ENCODE peak calls at places on chromosomes 11 and 22, in ten cellular contexts. O is cardiac muscle cell, X is IMR-90, Z is mammary epithelial cell, H is Panc1, F is fibroblast of pulmonary artery, S is fibroblast of lung, W is body of pancreas, P is lower leg skin, E is lower lobe of right lung. C is an unnamed sample.

GRCh38 chr11:7473702-7474101 is 11.6 kb upstream of the OLFML1 start:
- DNase-seq in P (no peak), H (no peak), S (no peak), W (no peak), O (no peak), Z (no peak), F (no peak), E (no peak), X (no peak), C (no peak)

GRCh38 chr22:47021371-47022074 is 259.1 kb downstream of the TBC1D22A start:
- DNase-seq in W (no peak), P (peak), H (no peak), S (no peak), F (no peak), E (no peak), O (no peak), Z (no peak), X (no peak), C (no peak)

GRCh38 chr11:70244698-70245097 is 25.8 kb upstream of the PPFIA1 start:
- DNase-seq in O (peak), Z (peak), F (peak), E (no peak), X (peak), S (peak), P (no peak), H (no peak), W (peak), C (peak)

GRCh38 chr22:23557467-23557866 is 22.6 kb downstream of the IGLL1 start:
- DNase-seq in E (no peak), F (no peak), P (no peak), S (no peak), W (no peak), O (no peak), H (no peak), X (no peak), Z (no peak), C (no peak)

GRCh38 chr11:115643491-115643995 is 139.3 kb upstream of the CADM1 start:
- DNase-seq in E (no peak), Z (no peak), O (no peak), P (no peak), X (no peak), H (no peak), W (no peak), F (no peak), S (no peak), C (no peak)

GRCh38 chr11:31443802-31444201 is 65.6 kb downstream of the IMMP1L start:
- DNase-seq in E (no peak), X (no peak), P (no peak), F (no peak), O (no peak), S (no peak), W (no peak), Z (no peak), H (no peak), C (no peak)

GRCh38 chr22:30159561-30160353 is 79.5 kb downstream of the HORMAD2 start:
- DNase-seq in S (peak), F (peak), H (no peak), P (no peak), O (peak), Z (peak), E (no peak), X (peak), W (peak), C (peak)

GRCh38 chr22:29031236-29031982 is 30.2 kb downstream of the C22orf31 start:
- DNase-seq in S (peak), E (peak), W (peak), O (peak), F (peak), P (no peak), X (peak), Z (peak), H (peak), C (peak)

GRCh38 chr11:74820763-74821162 is 72.1 kb downstream of the RNF169 start:
- DNase-seq in O (peak), H (peak), Z (peak), P (no peak), W (no peak), F (peak), S (peak), E (no peak), X (peak), C (peak)

GRCh38 chr22:39524753-39525657 is 4.6 kb downstream of the ATF4 start:
- DNase-seq in H (no peak), W (no peak), X (no peak), P (no peak), E (peak), F (no peak), S (no peak), O (no peak), Z (no peak), C (no peak)

GRCh38 chr11:109362059-109362458 is 59.9 kb upstream of the C11orf87 start:
- DNase-seq in S (no peak), P (no peak), F (no peak), H (no peak), W (no peak), Z (no peak), O (no peak), E (no peak), X (peak), C (no peak)

GRCh38 chr11:91947215-91947614 is 277.4 kb upstream of the FAT3 start:
- DNase-seq in P (no peak), E (no peak), Z (peak), F (peak), W (peak), X (peak), H (no peak), O (no peak), S (peak), C (no peak)

GRCh38 chr11:47989779-47990178 is 9.4 kb downstream of the PTPRJ start:
- DNase-seq in E (no peak), W (no peak), X (no peak), P (no peak), Z (no peak), S (no peak), H (no peak), O (no peak), F (no peak), C (no peak)

GRCh38 chr11:10348650-10349280 is 43.9 kb downstream of the ADM start:
- DNase-seq in S (peak), O (peak), E (no peak), P (no peak), W (no peak), F (peak), X (peak), H (no peak), Z (peak), C (peak)

GRCh38 chr11:134521452-134522289 is 109.6 kb upstream of the B3GAT1 start:
- DNase-seq in P (no peak), H (no peak), S (no peak), X (no peak), Z (no peak), E (peak), F (no peak), O (no peak), W (no peak), C (no peak)

GRCh38 chr11:108825381-108825780 is 160.5 kb downstream of the DDX10 start:
- DNase-seq in P (no peak), E (no peak), Z (peak), O (no peak), X (peak), S (no peak), F (no peak), W (no peak), H (no peak), C (peak)

GRCh38 chr22:17783317-17783716 is 9.0 kb upstream of the BID start:
- DNase-seq in S (no peak), W (no peak), O (peak), F (no peak), P (no peak), H (no peak), Z (no peak), X (no peak), E (no peak), C (no peak)

GRCh38 chr22:38618682-38619081 is 37.5 kb downstream of the FAM227A start:
- DNase-seq in O (peak), P (no peak), Z (no peak), X (no peak), H (no peak), F (peak), E (no peak), S (no peak), W (no peak), C (peak)

GRCh38 chr11:31809857-31810778 is 1.0 kb downstream of the PAX6 start:
- DNase-seq in H (no peak), Z (peak), O (peak), S (peak), W (no peak), P (peak), E (peak), F (peak), X (peak), C (peak)

GRCh38 chr11:79437981-79438630 is 2.7 kb downstream of the TENM4 start:
- DNase-seq in H (no peak), E (no peak), Z (peak), P (peak), O (peak), X (peak), S (peak), F (no peak), W (no peak), C (peak)

GRCh38 chr22:48880749-48881148 is 946.9 kb downstream of the BRD1 start:
- DNase-seq in P (no peak), S (no peak), W (no peak), Z (no peak), E (peak), O (no peak), F (no peak), H (no peak), X (no peak), C (no peak)

GRCh38 chr11:13030857-13031256 is 21.7 kb downstream of the RASSF10 start:
- DNase-seq in X (no peak), P (no peak), S (no peak), O (no peak), F (no peak), Z (no peak), W (peak), E (peak), H (no peak), C (no peak)

GRCh38 chr11:128632151-128632791 is 44.9 kb upstream of the ETS1 start:
- DNase-seq in H (peak), W (no peak), E (no peak), S (peak), O (peak), F (peak), X (peak), Z (peak), P (no peak), C (peak)

GRCh38 chr22:37972527-37972926 is 11.8 kb downstream of the SOX10 start:
- DNase-seq in F (peak), E (no peak), X (no peak), Z (no peak), W (no peak), S (no peak), P (no peak), O (peak), H (no peak), C (peak)

GRCh38 chr11:62439785-62440602 is 21.2 kb downstream of the SCGB1A1 start:
- DNase-seq in E (no peak), O (peak), W (peak), X (peak), F (peak), Z (no peak), H (no peak), P (peak), S (peak), C (no peak)

GRCh38 chr11:121270286-121270685 is 22.3 kb upstream of the SC5D start:
- DNase-seq in F (no peak), S (no peak), P (no peak), Z (no peak), X (no peak), E (no peak), O (no peak), W (no peak), H (no peak), C (no peak)

GRCh38 chr22:46557736-46558480 is 20.5 kb upstream of the CELSR1 start:
- DNase-seq in X (no peak), Z (peak), P (no peak), H (no peak), O (no peak), W (no peak), S (no peak), E (peak), F (no peak), C (no peak)

GRCh38 chr11:71977743-71978418 is 20.8 kb upstream of the IL18BP start:
- DNase-seq in F (peak), E (no peak), X (peak), W (peak), S (peak), Z (peak), O (peak), P (no peak), H (peak), C (peak)

GRCh38 chr11:62669420-62670161 is 1.9 kb upstream of the UQCC3 start:
- DNase-seq in F (no peak), X (no peak), Z (no peak), E (no peak), H (no peak), P (no peak), S (no peak), W (peak), O (no peak), C (no peak)

GRCh38 chr22:31148953-31149627 is 8.8 kb upstream of the PLA2G3 start:
- DNase-seq in X (peak), H (peak), W (peak), F (peak), S (peak), E (peak), O (peak), Z (peak), P (no peak), C (peak)

GRCh38 chr11:129264114-129264513 is 72.0 kb upstream of the ARHGAP32 start:
- DNase-seq in W (no peak), P (no peak), F (no peak), Z (no peak), H (no peak), O (no peak), E (no peak), X (no peak), S (no peak), C (no peak)

GRCh38 chr22:29636751-29637150 is 33.3 kb downstream of the NF2 start:
- DNase-seq in O (no peak), S (no peak), X (no peak), P (no peak), E (no peak), W (no peak), Z (no peak), F (no peak), H (no peak), C (no peak)

GRCh38 chr11:105838668-105839403 is 183.2 kb downstream of the MSANTD4 start:
- DNase-seq in P (no peak), S (peak), H (peak), F (peak), O (no peak), E (no peak), X (peak), W (no peak), Z (peak), C (peak)

GRCh38 chr11:60844045-60844869 is 2.3 kb downstream of the CCDC86 start:
- DNase-seq in Z (no peak), X (peak), H (no peak), E (no peak), S (peak), W (no peak), O (no peak), P (no peak), F (no peak), C (peak)

GRCh38 chr11:122214567-122214966 is 98.6 kb upstream of the BLID start:
- DNase-seq in W (no peak), E (no peak), O (no peak), X (peak), H (no peak), P (no peak), Z (no peak), F (no peak), S (no peak), C (peak)

GRCh38 chr11:62217191-62217748 is 8.8 kb downstream of the SCGB2A1 start:
- DNase-seq in S (peak), Z (no peak), O (peak), X (no peak), H (no peak), P (no peak), W (no peak), F (peak), E (no peak), C (peak)

GRCh38 chr11:86874314-86875056 is 74.1 kb downstream of the PRSS23 start:
- DNase-seq in O (no peak), S (no peak), H (no peak), X (peak), E (no peak), Z (no peak), F (no peak), P (no peak), W (no peak), C (peak)

GRCh38 chr11:895331-896223 is 15.0 kb downstream of the CHID1 start:
- DNase-seq in S (no peak), Z (no peak), W (no peak), E (no peak), O (no peak), X (no peak), F (no peak), H (no peak), P (no peak), C (no peak)

GRCh38 chr11:899724-900123 is 10.9 kb downstream of the CHID1 start:
- DNase-seq in S (no peak), X (no peak), H (no peak), O (no peak), W (no peak), Z (no peak), P (no peak), E (no peak), F (no peak), C (no peak)

GRCh38 chr11:898160-898517 is 12.5 kb downstream of the CHID1 start:
- DNase-seq in X (peak), E (no peak), W (no peak), Z (no peak), P (no peak), O (peak), F (peak), H (no peak), S (peak), C (peak)

GRCh38 chr11:898540-899190 is 11.9 kb downstream of the CHID1 start:
- DNase-seq in W (no peak), H (no peak), X (no peak), O (peak), F (peak), E (no peak), Z (no peak), S (peak), P (no peak), C (peak)

DNA sequence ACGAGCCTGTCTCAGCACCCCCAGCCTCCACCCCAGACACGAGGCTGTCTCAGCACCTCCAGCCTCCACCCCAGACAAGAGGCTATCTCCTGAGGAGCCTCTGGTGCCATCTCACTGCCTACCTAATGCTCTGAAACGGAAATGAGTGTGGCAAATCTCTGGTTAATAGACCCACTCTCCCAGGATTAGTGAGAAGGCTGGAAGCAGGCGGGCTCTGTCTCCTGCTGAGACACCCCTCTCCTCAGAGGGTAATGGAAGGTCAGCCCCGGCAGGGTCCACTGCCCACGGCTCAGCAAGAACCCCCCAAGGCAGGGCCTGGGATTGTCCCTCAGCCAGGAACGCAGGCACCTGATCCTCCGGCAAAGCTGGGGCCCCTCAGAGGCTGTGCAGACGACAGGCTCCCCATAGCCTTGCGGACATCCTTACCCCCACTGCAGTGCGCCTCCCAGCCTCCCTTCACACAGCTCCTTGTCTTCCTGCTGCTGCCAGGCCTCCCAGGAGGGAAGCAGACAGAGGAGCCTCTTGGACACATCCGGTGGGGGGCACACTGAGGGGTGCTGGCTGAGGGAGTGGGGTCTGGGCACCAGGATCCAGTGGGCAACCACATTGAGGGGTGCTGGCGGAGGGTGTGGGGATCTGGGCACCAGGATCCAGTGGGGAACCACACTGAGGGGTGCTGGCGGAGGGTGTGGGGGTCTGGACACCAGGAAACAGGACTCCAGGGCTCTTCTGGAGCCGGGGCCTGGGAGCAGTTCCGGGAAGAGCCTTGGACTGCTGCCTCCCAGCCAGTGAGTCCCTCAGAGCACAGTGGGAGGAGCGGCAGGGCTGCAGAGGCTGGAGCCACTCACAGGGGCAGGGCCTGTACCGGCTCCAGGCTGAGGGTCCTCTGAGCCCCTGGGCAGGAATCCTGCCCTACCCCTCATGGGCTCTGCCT is 13.1 kb downstream of the CHID1 start:
- DNase-seq in Z (no peak), F (no peak), X (no peak), O (no peak), W (no peak), P (no peak), S (no peak), E (no peak), H (no peak), C (no peak)
- H3K4me3 ChIP-seq in Z (no peak), F (no peak), X (no peak), O (no peak), W (no peak), P (no peak), S (no peak), E (no peak), H (no peak), C (no peak)

DNA sequence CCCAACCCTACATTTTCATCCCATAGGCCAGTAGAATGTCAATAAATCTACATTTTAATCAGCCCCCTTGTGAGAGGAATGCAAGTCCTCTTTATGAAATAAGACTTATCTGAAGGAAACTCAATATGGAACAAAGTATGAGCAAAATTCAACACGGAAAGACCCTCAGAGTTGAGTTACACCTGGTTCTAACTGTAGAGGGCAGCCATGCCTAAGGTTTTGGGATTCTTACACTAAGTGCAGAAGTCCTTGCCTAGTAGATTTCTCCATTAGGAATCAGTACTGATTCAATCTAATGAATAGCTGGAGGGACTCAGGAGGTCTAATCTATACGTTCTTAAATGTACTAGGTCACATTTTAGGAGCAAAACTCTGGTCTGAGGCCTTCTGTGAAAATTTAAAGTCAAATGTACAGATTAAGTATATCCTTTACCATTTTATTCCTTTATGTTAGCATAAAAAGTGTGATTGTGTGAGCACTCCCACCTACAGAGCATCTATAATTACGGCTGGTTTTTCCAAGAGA is 904.5 kb downstream of the DLG2 start:
- DNase-seq in X (no peak), W (no peak), E (no peak), P (no peak), O (no peak), F (no peak), S (no peak), Z (no peak), H (no peak), C (no peak)
- TF ChIP-seq CTCF in X (no peak), W (peak), E (no peak), P (no peak), O (no peak), F (no peak), S (no peak), Z (no peak), H (no peak), C (no peak)

GRCh38 chr22:21938906-21939305 is 13.7 kb downstream of the PPM1F start:
- DNase-seq in P (no peak), Z (no peak), H (no peak), W (no peak), O (no peak), X (no peak), S (no peak), E (no peak), F (no peak), C (no peak)
- H3K4me3 ChIP-seq in P (no peak), Z (no peak), H (no peak), W (no peak), O (no peak), X (no peak), S (peak), E (peak), F (peak), C (no peak)

GRCh38 chr22:32385681-32386080 is 26.4 kb downstream of the RTCB start:
- DNase-seq in Z (no peak), S (no peak), X (no peak), W (no peak), H (no peak), E (no peak), F (no peak), P (no peak), O (no peak), C (no peak)

GRCh38 chr22:32395107-32395506 is 16.9 kb downstream of the RTCB start:
- DNase-seq in F (no peak), X (no peak), O (no peak), P (no peak), Z (no peak), W (no peak), S (no peak), H (no peak), E (no peak), C (no peak)

DNA sequence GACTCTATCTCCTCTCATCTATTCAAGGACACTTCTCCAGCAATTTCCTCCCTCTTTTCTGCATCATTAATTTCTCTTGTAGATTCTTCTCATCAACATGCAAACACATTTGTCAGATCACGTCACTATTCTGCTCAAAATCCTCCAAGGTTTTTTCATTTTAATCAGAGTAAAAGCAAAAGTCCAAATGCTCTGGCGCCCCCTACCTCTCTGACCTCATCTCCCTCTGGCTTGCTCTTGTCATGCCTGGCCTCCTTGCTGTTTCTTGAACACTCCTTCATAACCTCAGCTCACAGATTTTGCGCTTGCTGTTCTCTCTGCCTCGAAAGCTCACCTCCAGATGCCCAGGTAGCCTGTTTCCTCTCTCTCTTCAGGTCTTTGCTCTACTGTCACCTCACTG is 22.4 kb downstream of the RTCB start:
- DNase-seq in X (peak), Z (no peak), W (no peak), E (no peak), H (no peak), S (peak), P (no peak), O (peak), F (peak), C (peak)
- TF ChIP-seq CTCF in X (peak), Z (peak), W (peak), E (peak), H (peak), S (peak), P (no peak), O (peak), F (peak), C (peak)

C was measured in choroid plexus epithelial cell.